ENCODE peak calls at places on chromosomes 11 and 22, in four cellular contexts. Z is Caco-2, V is tibial nerve, P is astrocyte of the cerebellum. L is an unnamed sample.

GRCh38 chr22:45470871-45471270 is 31.8 kb upstream of the FBLN1 start:
- DNase-seq in P (no peak), Z (no peak), V (no peak), L (no peak)

GRCh38 chr11:133479209-133479608 is 53.1 kb downstream of the OPCML start:
- DNase-seq in P (no peak), V (no peak), Z (no peak), L (no peak)

GRCh38 chr22:25363474-25363873 is 144.0 kb downstream of the CRYBB2 start:
- DNase-seq in V (peak; percentile 3), Z (no peak), P (no peak), L (no peak)

GRCh38 chr22:24133187-24133965 is 47.9 kb upstream of the SUSD2 start:
- DNase-seq in V (no peak), Z (no peak), P (no peak), L (no peak)

GRCh38 chr11:17610402-17610894 is 63.4 kb downstream of the OTOG start:
- DNase-seq in V (no peak), P (no peak), Z (no peak), L (no peak)

GRCh38 chr11:56521955-56522354 is 21.1 kb downstream of the OR5M11 start:
- DNase-seq in P (no peak), Z (no peak), V (no peak), L (peak; percentile 18)

GRCh38 chr11:35242843-35243242 is 103.9 kb downstream of the CD44 start:
- DNase-seq in V (no peak), Z (no peak), P (no peak), L (no peak)

GRCh38 chr11:128260398-128260797 is 327.0 kb downstream of the ETS1 start:
- DNase-seq in Z (no peak), V (no peak), P (no peak), L (no peak)

GRCh38 chr22:23376256-23376655 is 195.9 kb downstream of the BCR start:
- DNase-seq in V (no peak), Z (no peak), P (no peak), L (peak; percentile 71)

GRCh38 chr22:29146101-29146560 is 59.6 kb upstream of the EMID1 start:
- DNase-seq in Z (no peak), P (no peak), V (no peak), L (no peak)

GRCh38 chr11:19989191-19989590 is 171.1 kb downstream of the DBX1 start:
- DNase-seq in V (no peak), P (no peak), Z (no peak), L (no peak)

GRCh38 chr22:45537734-45538181 is 35.1 kb downstream of the FBLN1 start:
- DNase-seq in Z (no peak), V (no peak), P (peak; percentile 90), L (no peak)

GRCh38 chr22:19497245-19497644 is 17.5 kb downstream of the CDC45 start:
- DNase-seq in V (no peak), P (peak; percentile 35), Z (no peak), L (no peak)

GRCh38 chr22:25141994-25142620 is 57.6 kb upstream of the CRYBB3 start:
- DNase-seq in Z (no peak), V (no peak), P (no peak), L (no peak)

GRCh38 chr11:76669901-76670474 is 559 bp downstream of the LRRC32 start:
- DNase-seq in P (peak; percentile 42), Z (no peak), V (peak; percentile 13), L (no peak)

GRCh38 chr22:32880906-32881596 is 79.5 kb downstream of the TIMP3 start:
- DNase-seq in V (no peak), Z (no peak), P (no peak), L (no peak)

GRCh38 chr11:76169473-76169881 is 36.8 kb downstream of the WNT11 start:
- DNase-seq in Z (no peak), P (no peak), V (no peak), L (peak; percentile 80)

GRCh38 chr11:46347637-46348311 is 511 bp downstream of the DGKZ start:
- DNase-seq in V (no peak), P (no peak), Z (no peak), L (no peak)

GRCh38 chr11:838441-839279 is 3.7 kb downstream of the POLR2L start:
- DNase-seq in P (no peak), Z (no peak), V (no peak), L (no peak)

GRCh38 chr22:36419912-36420882 is 32.4 kb upstream of the MYH9 start:
- DNase-seq in P (no peak), V (peak; percentile 32), Z (peak; percentile 86), L (no peak)

GRCh38 chr11:66877585-66877984 is 20.7 kb downstream of the LRFN4 start:
- DNase-seq in Z (no peak), V (no peak), P (no peak), L (no peak)

GRCh38 chr11:34052036-34052607 is 591 bp downstream of the CAPRIN1 start:
- DNase-seq in V (peak; percentile 78), Z (peak; percentile 88), P (peak; percentile 48), L (peak; percentile 94)

GRCh38 chr11:40029406-40029805 is 1430.0 kb downstream of the LRRC4C start:
- DNase-seq in P (no peak), Z (peak; percentile 83), V (no peak), L (no peak)

GRCh38 chr11:69650832-69651344 is 9.9 kb downstream of the CCND1 start:
- DNase-seq in V (no peak), Z (peak; percentile 45), P (no peak), L (no peak)

GRCh38 chr11:105130189-105130813 is 9.3 kb downstream of the CARD18 start:
- DNase-seq in P (no peak), V (no peak), Z (no peak), L (no peak)

GRCh38 chr11:92424281-92424680 is 199.7 kb downstream of the FAT3 start:
- DNase-seq in P (peak; percentile 83), Z (no peak), V (no peak), L (no peak)

GRCh38 chr11:123822022-123822421 is 15.9 kb upstream of the OR6M1 start:
- DNase-seq in Z (no peak), V (no peak), P (no peak), L (peak; percentile 50)

GRCh38 chr22:37427711-37428635 is 694 bp upstream of the ELFN2 start:
- DNase-seq in Z (no peak), P (no peak), V (no peak), L (no peak)

GRCh38 chr11:117319214-117319840 is 3.3 kb upstream of the BACE1 start:
- DNase-seq in V (no peak), Z (no peak), P (peak; percentile 59), L (no peak)

GRCh38 chr11:64124147-64124546 is 41.8 kb downstream of the MACROD1 start:
- DNase-seq in Z (no peak), V (no peak), P (no peak), L (no peak)

GRCh38 chr11:134469627-134470026 is 57.6 kb upstream of the B3GAT1 start:
- DNase-seq in V (no peak), Z (peak; percentile 38), P (no peak), L (no peak)

GRCh38 chr22:23061471-23062280 is 8.6 kb upstream of the GNAZ start:
- DNase-seq in V (no peak), P (no peak), Z (no peak), L (no peak)

GRCh38 chr11:47705722-47706121 is 9.4 kb downstream of the AGBL2 start:
- DNase-seq in P (no peak), V (no peak), Z (no peak), L (no peak)

GRCh38 chr11:116138280-116138679 is 634.1 kb upstream of the CADM1 start:
- DNase-seq in Z (no peak), P (no peak), V (no peak), L (no peak)

GRCh38 chr11:84089072-84090057 is 803.2 kb upstream of the CCDC90B start:
- DNase-seq in V (no peak), P (no peak), Z (no peak), L (no peak)

GRCh38 chr22:37105154-37105553 is 4.4 kb downstream of the TMPRSS6 start:
- DNase-seq in V (no peak), P (no peak), Z (no peak), L (no peak)

GRCh38 chr11:108559340-108559739 is 34.2 kb downstream of the EXPH5 start:
- DNase-seq in V (no peak), Z (no peak), P (peak; percentile 52), L (no peak)

GRCh38 chr22:20750461-20751184 is 23.3 kb upstream of the SERPIND1 start:
- DNase-seq in P (peak; percentile 55), Z (no peak), V (peak; percentile 50), L (peak; percentile 86)

GRCh38 chr22:39727541-39727940 is 157.0 kb downstream of the CACNA1I start:
- DNase-seq in P (no peak), V (no peak), Z (peak; percentile 22), L (no peak)

GRCh38 chr11:78428773-78429172 is 11.2 kb upstream of the GAB2 start:
- DNase-seq in Z (no peak), P (no peak), V (no peak), L (no peak)

GRCh38 chr11:78429209-78429608 is 11.6 kb upstream of the GAB2 start:
- DNase-seq in V (no peak), Z (no peak), P (no peak), L (no peak)

GRCh38 chr11:78426845-78427244 is 9.2 kb upstream of the GAB2 start:
- DNase-seq in Z (no peak), P (no peak), V (no peak), L (peak; percentile 47)

GRCh38 chr11:78428273-78428651 is 10.6 kb upstream of the GAB2 start:
- DNase-seq in V (no peak), P (no peak), Z (no peak), L (no peak)

GRCh38 chr11:78427615-78428272 is 10.1 kb upstream of the GAB2 start:
- DNase-seq in P (no peak), Z (no peak), V (no peak), L (peak; percentile 71)
- H3K4me3 ChIP-seq in P (no peak overlapping the region), Z (no peak overlapping the region), V (no peak overlapping the region), L (peak overlapping the region; percentile 2)

DNA sequence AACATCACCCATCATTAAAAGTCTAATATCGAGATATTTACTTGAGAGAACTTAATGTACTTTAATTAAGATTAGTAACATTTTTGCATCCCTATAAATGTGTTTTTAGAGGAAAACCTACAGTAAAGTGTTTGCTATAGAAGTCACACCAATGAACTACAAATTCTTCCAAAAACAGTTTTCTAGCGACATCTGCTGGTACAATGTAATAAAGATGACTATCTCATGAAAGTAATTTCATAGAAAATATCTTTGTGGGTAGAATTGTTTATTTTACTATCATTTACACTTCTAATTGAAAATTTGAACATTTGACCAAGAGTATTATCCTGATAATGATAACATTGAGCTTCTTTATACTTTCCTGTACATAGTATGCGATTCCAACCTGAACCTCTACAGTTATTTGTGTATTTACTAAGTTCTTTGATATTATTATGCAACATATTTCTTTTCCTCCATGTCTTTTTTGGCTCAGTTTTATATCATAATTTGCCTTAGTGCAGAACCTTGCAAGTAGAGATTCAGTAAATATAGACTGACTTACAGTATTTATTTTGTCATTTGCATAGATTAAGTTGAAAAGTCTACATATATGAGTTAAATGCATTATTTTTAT is 252.7 kb downstream of the TMEM135 start:
- DNase-seq in Z (no peak), V (no peak), P (peak; percentile 58), L (peak; percentile 56)
- TF ChIP-seq CTCF in Z (peak; percentile 84), V (peak; percentile 65), P (peak; percentile 10), L (peak; percentile 44)

GRCh38 chr22:50674606-50675552 is 2.3 kb downstream of the SHANK3 start:
- DNase-seq in P (no peak), V (no peak), Z (peak; percentile 87), L (no peak)
- H3K4me3 ChIP-seq in P (peak overlapping the region; percentile 29), V (peak overlapping the region; percentile 37), Z (peak overlapping the region; percentile 55), L (no peak overlapping the region)

GRCh38 chr11:72821920-72822799 is 7.9 kb downstream of the ATG16L2 start:
- DNase-seq in Z (peak; percentile 95), V (peak; percentile 66), P (peak; percentile 55), L (peak; percentile 67)
- TF ChIP-seq CTCF in Z (peak; percentile 39), V (peak; percentile 43), P (no peak), L (no peak)